ENCODE peak calls at places on chromosomes 16 and 17, in four cellular contexts. J is K562, Q is HepG2, C is H1. T is an unnamed sample.

GRCh38 chr17:44400226-44400847 is 10.9 kb upstream of the ITGA2B start:
- DNase-seq in J (peak), Q (peak), C (peak), T (peak)

GRCh38 chr16:55542459-55543082 is 23.9 kb upstream of the CAPNS2 start:
- DNase-seq in J (no peak), Q (no peak), C (no peak), T (peak)

GRCh38 chr17:19750835-19751234 is 2.7 kb upstream of the ALDH3A1 start:
- DNase-seq in J (no peak), Q (no peak), C (no peak), T (no peak)

GRCh38 chr16:46885960-46886763 is 2.0 kb downstream of the GPT2 start:
- DNase-seq in J (no peak), Q (no peak), C (no peak), T (no peak)

GRCh38 chr17:80253631-80254395 is 6.8 kb upstream of the RNF213 start:
- DNase-seq in J (peak), Q (no peak), C (no peak), T (no peak)

GRCh38 chr17:42814633-42815399 is 9.3 kb downstream of the BECN1 start:
- DNase-seq in J (no peak), Q (no peak), C (no peak), T (peak)

GRCh38 chr16:29154676-29155121 is 169.8 kb downstream of the LAT start:
- DNase-seq in J (no peak), Q (no peak), C (no peak), T (no peak)

GRCh38 chr17:7356072-7356549 is 1.2 kb downstream of the TMEM95 start:
- DNase-seq in J (peak), Q (no peak), C (peak), T (peak)

GRCh38 chr17:4331614-4332013 is 34.9 kb downstream of the UBE2G1 start:
- DNase-seq in J (peak), Q (no peak), C (no peak), T (no peak)

GRCh38 chr17:1588781-1589585 is 26.4 kb upstream of the PITPNA start:
- DNase-seq in J (no peak), Q (no peak), C (no peak), T (no peak)

DNA sequence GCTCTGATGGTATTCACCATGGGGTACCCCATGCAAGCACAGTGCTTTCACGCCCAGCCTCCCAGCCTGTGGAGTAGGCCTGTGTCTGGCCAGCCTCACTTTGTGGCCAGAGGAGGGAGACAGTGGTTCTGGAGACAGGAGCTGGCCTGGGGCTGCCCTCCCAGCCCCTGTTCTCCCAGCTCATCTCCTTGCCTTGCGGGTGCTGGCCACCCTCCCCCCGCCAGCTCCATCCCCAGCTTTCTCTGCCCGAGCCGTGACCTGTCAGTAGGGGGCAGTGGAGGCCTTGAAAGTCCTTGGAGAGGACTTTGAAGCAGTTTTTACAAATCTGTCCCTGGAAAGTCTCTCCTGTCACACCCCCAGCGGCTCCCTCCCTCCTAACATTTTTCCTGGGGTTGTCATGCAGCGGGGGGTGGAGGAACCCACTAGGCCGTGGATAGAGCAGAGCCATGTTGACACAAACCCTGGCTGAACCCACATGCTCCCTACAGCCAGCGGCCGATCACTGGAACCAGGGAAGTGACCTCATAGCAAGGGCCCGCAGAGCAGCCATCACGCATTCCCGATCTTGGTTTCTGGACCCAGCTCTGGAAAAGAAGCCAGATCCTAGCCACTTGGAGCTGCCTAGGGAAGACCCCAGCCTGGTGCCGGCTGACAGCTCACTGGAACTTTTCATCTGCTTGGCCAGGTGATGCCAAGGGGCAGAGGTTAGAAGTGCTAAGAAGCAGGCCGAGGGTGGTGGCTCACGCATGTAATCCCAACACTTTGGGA is 289.4 kb downstream of the SEC14L1 start:
- DNase-seq in J (peak), Q (peak), C (peak), T (peak)
- TF ChIP-seq JUN in J (peak), Q (peak), C (peak), T (peak)

DNA sequence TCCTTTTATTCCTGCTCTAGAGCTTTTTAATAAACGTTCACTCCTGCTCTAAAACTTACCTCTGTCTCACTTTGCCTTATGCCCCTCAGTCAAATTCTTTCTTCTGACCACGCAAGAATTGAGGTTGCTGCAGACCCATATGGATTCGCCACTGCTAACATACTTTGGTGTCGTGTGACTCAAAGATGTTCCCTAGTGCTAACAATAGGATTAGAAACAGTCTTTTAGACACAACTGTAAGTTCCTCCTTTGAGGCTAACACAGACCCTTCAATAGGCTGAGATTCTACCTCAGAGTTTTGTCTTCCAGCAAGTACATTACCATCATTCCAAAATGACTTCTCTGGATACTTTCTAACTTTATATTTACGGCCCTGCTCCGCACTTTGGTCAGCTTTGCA is 149.5 kb upstream of the COX10 start:
- DNase-seq in J (no peak), Q (no peak), C (no peak), T (no peak)
- H2AFZ ChIP-seq in J (no peak), Q (no peak), C (no peak), T (no peak)

DNA sequence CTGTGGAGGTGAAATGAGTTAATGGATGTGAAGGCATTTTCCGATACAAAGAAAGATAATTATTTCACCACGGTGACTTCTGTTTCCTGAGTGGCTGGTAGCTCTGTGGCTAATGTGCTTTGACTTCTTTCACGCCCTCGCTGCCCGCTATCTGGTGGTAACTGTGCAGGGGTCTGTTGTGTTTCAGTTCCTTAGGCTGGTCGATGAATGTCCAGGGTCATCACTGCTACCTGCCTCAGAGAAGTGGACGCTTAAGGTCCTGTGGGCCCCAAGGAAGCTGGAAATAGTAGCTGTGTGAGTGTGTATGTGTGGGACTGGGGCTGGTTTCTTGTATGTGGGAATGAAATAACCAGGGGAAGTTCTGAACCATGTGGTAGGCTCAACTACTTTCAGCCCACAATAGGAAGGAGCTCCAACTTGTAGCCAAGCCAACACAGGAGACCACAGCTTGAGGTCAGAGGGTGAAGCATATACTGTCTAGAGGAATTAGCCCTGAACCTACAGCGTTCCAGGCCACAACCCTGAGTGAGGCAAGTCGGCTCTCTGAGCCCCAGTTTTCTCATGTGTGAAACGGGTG is 15.9 kb upstream of the CCL5 start:
- DNase-seq in J (no peak), Q (no peak), C (no peak), T (no peak)
- TF ChIP-seq POLR2AphosphoS5 in J (no peak), Q (no peak), C (no peak), T (no peak)

GRCh38 chr16:84095466-84095865 is 21.3 kb downstream of the MBTPS1 start:
- DNase-seq in J (no peak), Q (no peak), C (no peak), T (no peak)
- TF ChIP-seq JUN in J (no peak), Q (no peak), C (no peak), T (no peak)

GRCh38 chr17:56026894-56027293 is 126.4 kb upstream of the ANKFN1 start:
- DNase-seq in J (no peak), Q (peak), C (no peak), T (no peak)

GRCh38 chr17:56031636-56032035 is 121.6 kb upstream of the ANKFN1 start:
- DNase-seq in J (no peak), Q (no peak), C (no peak), T (no peak)

GRCh38 chr17:56029980-56030624 is 123.2 kb upstream of the ANKFN1 start:
- DNase-seq in J (no peak), Q (no peak), C (no peak), T (no peak)

GRCh38 chr17:56023851-56024250 is 129.4 kb upstream of the ANKFN1 start:
- DNase-seq in J (no peak), Q (no peak), C (no peak), T (no peak)

GRCh38 chr17:56028837-56029236 is 124.4 kb upstream of the ANKFN1 start:
- DNase-seq in J (no peak), Q (no peak), C (no peak), T (no peak)
- H2AFZ ChIP-seq in J (no peak), Q (no peak), C (no peak), T (no peak)

DNA sequence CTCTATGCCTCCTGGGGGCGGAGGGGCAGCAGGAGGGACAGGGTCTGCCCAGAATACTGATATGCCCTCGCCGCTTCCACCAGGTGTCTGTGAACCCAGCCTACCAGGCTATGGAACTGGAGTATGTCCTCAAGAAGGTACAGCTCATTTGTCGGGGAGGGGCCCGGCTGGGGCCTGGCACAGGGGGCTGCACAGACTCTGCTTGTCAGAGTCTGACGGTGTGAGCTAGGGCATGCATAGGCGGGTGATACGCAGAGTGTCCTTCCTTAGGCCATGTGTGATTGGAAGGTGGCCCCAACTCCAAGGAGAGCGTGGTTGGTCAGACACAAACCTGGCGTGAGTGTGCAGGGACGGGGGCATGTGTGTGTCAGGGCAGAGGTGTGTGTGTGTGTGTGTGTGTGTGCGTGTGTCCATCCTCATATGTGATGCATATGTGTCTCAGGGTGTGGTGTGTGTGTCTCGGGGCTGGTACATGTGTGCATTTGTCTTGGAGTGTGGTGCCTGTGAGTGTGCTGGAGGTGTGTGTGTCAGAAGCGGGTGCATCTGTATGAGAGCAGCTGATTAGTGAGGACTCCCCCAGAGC is 7.0 kb downstream of the CHAD start:
- DNase-seq in J (no peak), Q (no peak), C (no peak), T (no peak)
- TF ChIP-seq POLR2AphosphoS5 in J (no peak), Q (no peak), C (no peak), T (no peak)

T was measured in endothelial cell of umbilical vein.